ENCODE peak calls at places on chromosomes 2 and 18, in five cellular contexts. S is fibroblast of pulmonary artery, R is GM12864, T is transverse colon, L is mesothelial cell of epicardium. H is an unnamed sample.

GRCh38 chr2:587371-587960 is 89.7 kb downstream of the TMEM18 start:
- DNase-seq in S (no peak), R (no peak), T (no peak), L (no peak), H (peak)

GRCh38 chr18:9874730-9875129 is 11.0 kb upstream of the TXNDC2 start:
- DNase-seq in S (no peak), R (no peak), T (no peak), L (no peak), H (no peak)

GRCh38 chr18:12597775-12598174 is 60.1 kb downstream of the SPIRE1 start:
- DNase-seq in S (peak), R (no peak), T (no peak), L (no peak), H (peak)

GRCh38 chr2:179440642-179441251 is 176.1 kb upstream of the SESTD1 start:
- DNase-seq in S (peak), R (no peak), T (no peak), L (no peak), H (no peak)

GRCh38 chr2:169683425-169684134 is 10.6 kb downstream of the CFAP210 start:
- DNase-seq in S (no peak), R (no peak), T (no peak), L (no peak), H (no peak)

GRCh38 chr2:60364441-60364840 is 189.0 kb downstream of the BCL11A start:
- DNase-seq in S (no peak), R (no peak), T (no peak), L (no peak), H (no peak)

GRCh38 chr2:130370490-130370889 is 14.6 kb downstream of the PTPN18 start:
- DNase-seq in S (no peak), R (no peak), T (peak), L (no peak), H (no peak)

GRCh38 chr2:180970052-180970451 is 10.4 kb upstream of the UBE2E3 start:
- DNase-seq in S (no peak), R (no peak), T (no peak), L (no peak), H (no peak)

GRCh38 chr2:240789501-240790369 is 30.3 kb downstream of the KIF1A start:
- DNase-seq in S (no peak), R (no peak), T (no peak), L (no peak), H (no peak)

GRCh38 chr2:204170419-204170818 is 233.9 kb downstream of the ICOS start:
- DNase-seq in S (no peak), R (no peak), T (no peak), L (no peak), H (no peak)

GRCh38 chr18:24567199-24567598 is 106.8 kb downstream of the HRH4 start:
- DNase-seq in S (peak), R (no peak), T (no peak), L (no peak), H (no peak)

GRCh38 chr2:170843656-170844055 is 27.0 kb downstream of the GAD1 start:
- DNase-seq in S (peak), R (no peak), T (no peak), L (no peak), H (no peak)

GRCh38 chr2:201320701-201321100 is 36.4 kb downstream of the FLACC1 start:
- DNase-seq in S (peak), R (no peak), T (no peak), L (no peak), H (no peak)

GRCh38 chr18:58117685-58118403 is 73.8 kb downstream of the NEDD4L start:
- DNase-seq in S (peak), R (no peak), T (peak), L (no peak), H (peak)

GRCh38 chr18:59357928-59358327 is 1.1 kb downstream of the LMAN1 start:
- DNase-seq in S (peak), R (no peak), T (no peak), L (no peak), H (no peak)

GRCh38 chr2:189709761-189710160 is 35.3 kb downstream of the ANKAR start:
- DNase-seq in S (no peak), R (no peak), T (no peak), L (no peak), H (no peak)
- TF ChIP-seq CTCF in S (no peak), R (no peak), T (no peak), L (no peak), H (no peak)

DNA sequence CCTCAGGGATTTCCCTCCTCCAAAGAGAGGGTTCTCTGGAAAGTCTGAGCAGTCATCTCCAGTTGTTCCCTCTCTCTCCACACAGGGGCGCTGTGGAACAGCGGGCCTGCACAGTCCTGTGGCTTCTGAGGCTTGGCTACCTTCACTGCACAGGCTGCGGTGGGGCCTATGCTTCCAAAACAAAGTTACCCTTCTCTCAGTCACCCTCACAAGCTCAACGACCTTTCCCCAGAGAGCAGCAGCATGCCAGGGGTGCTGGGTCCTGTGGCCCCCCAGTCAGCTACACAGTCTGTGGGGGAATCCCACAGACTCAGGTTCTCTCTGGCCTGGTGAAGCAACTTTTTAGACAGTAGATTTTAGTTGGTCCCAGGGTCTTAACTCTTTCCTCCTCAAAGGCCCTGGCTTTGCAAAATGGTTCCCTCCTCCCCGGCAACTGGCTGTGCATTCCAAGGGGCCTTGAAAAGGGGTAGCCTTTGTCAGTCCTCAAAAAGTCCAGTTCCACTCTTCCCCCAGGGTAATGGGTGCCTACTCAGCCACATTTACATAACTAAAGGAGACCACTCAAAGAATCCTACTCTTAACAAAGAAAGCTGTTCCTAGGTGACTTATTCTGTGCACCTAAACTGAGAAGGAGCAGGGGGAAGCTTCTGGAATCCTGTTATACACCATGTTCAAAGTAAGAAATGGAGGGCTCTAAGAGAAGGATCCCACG is 14.9 kb downstream of the B3GNT7 start:
- DNase-seq in S (no peak), R (no peak), T (no peak), L (no peak), H (no peak)
- TF ChIP-seq CTCF in S (peak), R (peak), T (peak), L (peak), H (peak)

GRCh38 chr2:3145471-3146027 is 232.1 kb downstream of the EIPR1 start:
- DNase-seq in S (no peak), R (no peak), T (no peak), L (no peak), H (no peak)

GRCh38 chr2:3143602-3144001 is 234.0 kb downstream of the EIPR1 start:
- DNase-seq in S (no peak), R (no peak), T (no peak), L (no peak), H (no peak)

GRCh38 chr2:3146175-3146574 is 231.4 kb downstream of the EIPR1 start:
- DNase-seq in S (no peak), R (no peak), T (no peak), L (no peak), H (no peak)

GRCh38 chr2:3142961-3143571 is 234.6 kb downstream of the EIPR1 start:
- DNase-seq in S (no peak), R (no peak), T (no peak), L (no peak), H (no peak)

DNA sequence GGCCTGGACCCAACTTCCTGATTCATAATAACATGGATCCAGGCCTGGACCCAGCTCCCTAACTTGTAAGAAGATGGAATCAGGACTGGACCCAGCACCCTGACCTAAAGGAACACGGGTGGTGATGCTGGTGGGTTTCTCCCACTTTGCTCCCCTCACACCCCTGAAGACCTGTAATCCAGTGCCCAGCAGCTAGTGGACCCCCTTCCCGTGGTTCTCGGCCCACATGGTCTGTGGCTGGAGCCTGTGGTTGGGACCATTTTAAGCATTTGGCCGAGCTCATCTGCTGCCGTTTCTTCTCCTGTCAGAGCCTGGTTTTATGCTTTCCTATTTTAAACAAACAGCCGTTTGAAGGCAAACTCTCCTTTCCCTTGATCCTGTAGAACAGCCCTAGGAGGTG is 232.8 kb downstream of the EIPR1 start:
- DNase-seq in S (no peak), R (no peak), T (no peak), L (no peak), H (no peak)
- TF ChIP-seq CTCF in S (no peak), R (no peak), T (no peak), L (no peak), H (no peak)

GRCh38 chr2:10448646-10449480 is 736 bp upstream of the ODC1 start:
- DNase-seq in S (peak), R (peak), T (peak), L (peak), H (peak)

GRCh38 chr2:10446631-10447030 is 1.5 kb downstream of the ODC1 start:
- DNase-seq in S (no peak), R (no peak), T (no peak), L (no peak), H (no peak)

GRCh38 chr2:10448208-10448645 is at the start of gene ODC1:
- DNase-seq in S (peak), R (peak), T (peak), L (peak), H (peak)

GRCh38 chr2:10449481-10449831 is 1.3 kb upstream of the ODC1 start:
- DNase-seq in S (no peak), R (no peak), T (no peak), L (no peak), H (no peak)

DNA sequence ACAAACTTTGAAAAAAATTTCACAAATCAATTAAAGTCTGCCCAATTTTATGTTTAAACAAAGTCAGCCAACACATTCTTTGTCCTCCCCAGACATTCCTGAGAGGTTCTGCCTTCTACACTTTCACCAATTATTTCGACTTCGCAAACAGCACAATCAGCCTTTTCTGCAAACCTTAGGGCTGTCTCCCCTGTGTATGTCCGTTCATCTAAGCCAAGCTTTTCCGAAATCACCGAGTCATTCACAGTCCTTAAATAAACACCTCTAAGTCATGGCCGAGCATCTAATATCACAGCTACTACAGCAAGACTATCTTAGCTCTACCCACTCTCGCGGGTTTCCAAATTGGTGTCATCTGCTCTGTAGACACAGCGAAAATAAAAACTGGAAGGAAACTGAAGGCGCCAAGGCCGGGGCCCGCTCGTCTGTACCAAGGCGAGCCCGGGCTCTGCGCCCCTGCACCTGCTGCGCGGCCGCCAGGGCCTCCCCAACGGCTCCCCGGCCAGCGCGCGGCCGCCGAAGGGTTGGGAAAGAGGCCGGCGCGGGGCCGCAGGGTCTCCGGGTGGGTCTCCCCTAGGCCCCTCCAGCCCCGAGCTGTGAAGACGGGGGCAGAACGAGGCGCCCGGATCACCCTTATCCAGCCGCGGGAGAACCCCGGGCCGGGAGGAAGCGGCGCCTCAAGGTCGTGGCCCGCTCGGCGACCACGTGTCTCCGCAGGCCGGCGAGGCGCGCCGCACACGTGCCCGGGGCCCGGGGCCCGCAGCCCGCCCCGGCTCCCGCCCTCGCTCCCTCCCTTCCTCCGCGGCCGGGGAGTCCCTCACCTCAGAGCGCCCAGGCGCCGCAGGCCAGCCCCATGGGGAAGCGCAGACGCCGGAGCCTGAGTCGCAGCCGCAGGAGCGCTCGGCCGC is 573 bp downstream of the ODC1 start:
- DNase-seq in S (peak), R (peak), T (peak), L (no peak), H (no peak)
- TF ChIP-seq CTCF in S (no peak), R (no peak), T (peak), L (no peak), H (no peak)

DNA sequence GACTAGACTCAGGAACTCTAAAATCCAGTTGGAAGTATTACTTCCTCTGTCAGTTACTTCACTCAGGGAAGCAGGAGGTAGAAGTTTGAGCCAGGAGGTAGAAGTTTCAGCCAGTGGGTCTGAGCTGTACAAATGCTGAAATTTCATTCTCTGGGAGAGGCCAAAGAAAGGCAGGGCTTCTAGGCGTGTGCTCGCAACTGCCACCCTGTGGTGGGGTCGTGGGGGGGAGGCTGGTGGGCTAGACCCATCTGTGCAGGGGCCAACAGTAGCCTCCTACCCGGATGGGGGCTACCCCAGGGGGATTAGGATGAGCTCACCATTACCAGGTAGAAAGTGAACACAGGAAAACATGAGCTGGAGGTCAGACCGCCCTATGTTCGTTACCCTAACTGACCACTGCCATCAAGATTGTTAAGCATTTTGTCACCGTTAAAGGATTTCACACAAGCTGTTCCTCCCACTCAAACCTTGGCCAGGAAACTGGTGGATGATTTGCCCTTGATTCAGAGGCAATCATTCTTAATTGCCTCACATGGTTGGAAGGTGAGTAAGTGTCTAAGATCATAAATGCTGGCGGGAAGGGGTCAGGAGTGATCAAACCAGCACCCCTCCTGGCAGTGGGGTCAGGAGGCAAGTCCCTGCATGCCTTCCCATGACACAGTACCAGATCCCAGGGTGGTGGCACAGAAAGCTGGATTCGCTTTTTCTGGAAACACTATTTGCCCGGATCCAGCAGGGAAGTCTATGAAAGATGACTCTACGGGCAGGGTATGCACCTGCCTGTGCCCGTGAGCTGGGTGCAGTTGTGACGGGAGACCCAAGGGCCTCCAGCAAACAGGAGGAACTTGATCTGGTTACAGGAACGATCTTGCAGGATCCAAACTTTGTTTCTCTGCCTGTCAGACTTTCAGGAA is 5.2 kb upstream of the FHL2 start:
- DNase-seq in S (peak), R (no peak), T (peak), L (no peak), H (peak)
- TF ChIP-seq CTCF in S (peak), R (no peak), T (no peak), L (no peak), H (peak)